ENCODE peak calls at places on chromosome 22, in ten cellular contexts. One of them, this sample, is unnamed.

GRCh38 chr22:31575190-31575589 is 78.9 kb downstream of the SFI1 start:
- DNase-seq in A549: no peak
- DNase-seq in stomach: no peak
- DNase-seq in sigmoid colon: no peak
- DNase-seq in body of pancreas: no peak
- DNase-seq in heart left ventricle: no peak
- DNase-seq in transverse colon: no peak
- DNase-seq in vagina: no peak
- DNase-seq in gastrocnemius medialis: no peak
- DNase-seq in lower leg skin: no peak
- DNase-seq in this sample: peak

GRCh38 chr22:37335819-37336199 is 53.5 kb downstream of the CYTH4 start:
- DNase-seq in body of pancreas: no peak
- DNase-seq in A549: no peak
- DNase-seq in vagina: no peak
- DNase-seq in heart left ventricle: no peak
- DNase-seq in transverse colon: no peak
- DNase-seq in stomach: no peak
- DNase-seq in sigmoid colon: no peak
- DNase-seq in lower leg skin: no peak
- DNase-seq in gastrocnemius medialis: no peak
- DNase-seq in this sample: no peak

GRCh38 chr22:50081426-50082196 is 3.6 kb downstream of the MLC1 start:
- DNase-seq in stomach: no peak
- DNase-seq in heart left ventricle: no peak
- DNase-seq in body of pancreas: no peak
- DNase-seq in transverse colon: no peak
- DNase-seq in lower leg skin: no peak
- DNase-seq in gastrocnemius medialis: no peak
- DNase-seq in A549: no peak
- DNase-seq in vagina: no peak
- DNase-seq in sigmoid colon: no peak
- DNase-seq in this sample: no peak

GRCh38 chr22:40224702-40225101 is 47.0 kb downstream of the TNRC6B start:
- DNase-seq in heart left ventricle: no peak
- DNase-seq in A549: no peak
- DNase-seq in sigmoid colon: no peak
- DNase-seq in vagina: no peak
- DNase-seq in body of pancreas: no peak
- DNase-seq in stomach: no peak
- DNase-seq in lower leg skin: no peak
- DNase-seq in gastrocnemius medialis: no peak
- DNase-seq in transverse colon: no peak
- DNase-seq in this sample: no peak

GRCh38 chr22:28139993-28140392 is 220.9 kb upstream of the PITPNB start:
- DNase-seq in body of pancreas: no peak
- DNase-seq in sigmoid colon: no peak
- DNase-seq in gastrocnemius medialis: no peak
- DNase-seq in heart left ventricle: no peak
- DNase-seq in A549: no peak
- DNase-seq in lower leg skin: no peak
- DNase-seq in vagina: no peak
- DNase-seq in stomach: no peak
- DNase-seq in transverse colon: no peak
- DNase-seq in this sample: no peak

GRCh38 chr22:19477321-19478085 is 1.5 kb downstream of the UFD1 start:
- DNase-seq in transverse colon: no peak
- DNase-seq in stomach: no peak
- DNase-seq in vagina: no peak
- DNase-seq in body of pancreas: no peak
- DNase-seq in sigmoid colon: no peak
- DNase-seq in gastrocnemius medialis: no peak
- DNase-seq in heart left ventricle: no peak
- DNase-seq in lower leg skin: no peak
- DNase-seq in A549: no peak
- DNase-seq in this sample: peak

GRCh38 chr22:28141614-28142013 is 222.6 kb upstream of the PITPNB start:
- DNase-seq in lower leg skin: no peak
- DNase-seq in gastrocnemius medialis: no peak
- DNase-seq in stomach: no peak
- DNase-seq in body of pancreas: no peak
- DNase-seq in heart left ventricle: no peak
- DNase-seq in vagina: no peak
- DNase-seq in A549: no peak
- DNase-seq in sigmoid colon: no peak
- DNase-seq in transverse colon: no peak
- DNase-seq in this sample: no peak

GRCh38 chr22:49962751-49963646 is 2.4 kb downstream of the PIM3 start:
- DNase-seq in transverse colon: peak
- DNase-seq in A549: no peak
- DNase-seq in gastrocnemius medialis: peak
- DNase-seq in sigmoid colon: peak
- DNase-seq in stomach: peak
- DNase-seq in vagina: no peak
- DNase-seq in lower leg skin: peak
- DNase-seq in heart left ventricle: peak
- DNase-seq in body of pancreas: peak
- DNase-seq in this sample: no peak

GRCh38 chr22:44242946-44243724 is 62.4 kb downstream of the PARVG start:
- DNase-seq in sigmoid colon: no peak
- DNase-seq in A549: no peak
- DNase-seq in gastrocnemius medialis: no peak
- DNase-seq in transverse colon: no peak
- DNase-seq in lower leg skin: no peak
- DNase-seq in stomach: peak
- DNase-seq in body of pancreas: no peak
- DNase-seq in heart left ventricle: no peak
- DNase-seq in vagina: peak
- DNase-seq in this sample: no peak

GRCh38 chr22:49853981-49854791 is 542 bp downstream of the ZBED4 start:
- DNase-seq in stomach: no peak
- DNase-seq in vagina: no peak
- DNase-seq in body of pancreas: peak
- DNase-seq in heart left ventricle: no peak
- DNase-seq in gastrocnemius medialis: no peak
- DNase-seq in lower leg skin: no peak
- DNase-seq in sigmoid colon: no peak
- DNase-seq in transverse colon: peak
- DNase-seq in A549: no peak
- DNase-seq in this sample: peak

DNA sequence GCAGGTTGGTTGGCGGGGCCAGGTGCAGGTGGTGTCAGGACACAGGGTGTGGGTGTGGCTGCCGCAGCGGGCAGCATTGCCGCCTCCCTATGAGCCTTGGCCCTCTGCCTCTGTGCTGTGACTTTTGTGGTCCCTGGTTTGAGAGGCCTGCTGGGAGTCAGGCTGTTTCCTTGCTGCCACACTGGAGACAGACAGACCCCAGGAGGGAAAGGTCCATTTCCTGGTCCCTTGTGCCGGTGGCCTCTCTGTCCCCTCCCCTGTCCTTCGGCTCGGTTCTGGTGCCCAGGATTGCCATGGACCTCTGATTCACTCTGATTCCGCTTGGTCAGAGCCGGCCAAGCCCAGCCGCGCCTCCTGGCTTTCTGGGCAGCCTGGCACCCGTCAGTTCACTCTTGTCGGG is 196.9 kb downstream of the TBC1D22A start:
- DNase-seq in transverse colon: no peak
- DNase-seq in lower leg skin: no peak
- DNase-seq in vagina: no peak
- DNase-seq in stomach: no peak
- DNase-seq in gastrocnemius medialis: no peak
- DNase-seq in heart left ventricle: no peak
- DNase-seq in A549: no peak
- DNase-seq in body of pancreas: no peak
- DNase-seq in sigmoid colon: peak
- DNase-seq in this sample: no peak
- TF ChIP-seq POLR2A in transverse colon: no peak
- TF ChIP-seq POLR2A in lower leg skin: no peak
- TF ChIP-seq POLR2A in vagina: no peak
- TF ChIP-seq POLR2A in stomach: no peak
- TF ChIP-seq POLR2A in gastrocnemius medialis: no peak
- TF ChIP-seq POLR2A in heart left ventricle: no peak
- TF ChIP-seq POLR2A in A549: no peak
- TF ChIP-seq POLR2A in body of pancreas: no peak
- TF ChIP-seq POLR2A in sigmoid colon: no peak
- TF ChIP-seq POLR2A in this sample: no peak

GRCh38 chr22:36325163-36326031 is 62.4 kb downstream of the MYH9 start:
- DNase-seq in heart left ventricle: no peak
- DNase-seq in body of pancreas: peak
- DNase-seq in sigmoid colon: peak
- DNase-seq in lower leg skin: peak
- DNase-seq in transverse colon: peak
- DNase-seq in vagina: no peak
- DNase-seq in stomach: peak
- DNase-seq in gastrocnemius medialis: no peak
- DNase-seq in A549: no peak
- DNase-seq in this sample: no peak
- TF ChIP-seq POLR2A in heart left ventricle: no peak
- TF ChIP-seq POLR2A in body of pancreas: no peak
- TF ChIP-seq POLR2A in sigmoid colon: peak
- TF ChIP-seq POLR2A in lower leg skin: no peak
- TF ChIP-seq POLR2A in transverse colon: peak
- TF ChIP-seq POLR2A in vagina: no peak
- TF ChIP-seq POLR2A in stomach: no peak
- TF ChIP-seq POLR2A in gastrocnemius medialis: no peak
- TF ChIP-seq POLR2A in A549: no peak
- TF ChIP-seq POLR2A in this sample: no peak

GRCh38 chr22:23898006-23898974 is 4.1 kb downstream of the MIF start:
- DNase-seq in gastrocnemius medialis: no peak
- DNase-seq in heart left ventricle: no peak
- DNase-seq in A549: no peak
- DNase-seq in lower leg skin: no peak
- DNase-seq in vagina: no peak
- DNase-seq in transverse colon: no peak
- DNase-seq in stomach: no peak
- DNase-seq in body of pancreas: no peak
- DNase-seq in sigmoid colon: no peak
- DNase-seq in this sample: peak

GRCh38 chr22:23897320-23897719 is 3.1 kb downstream of the MIF start:
- DNase-seq in A549: no peak
- DNase-seq in stomach: no peak
- DNase-seq in sigmoid colon: peak
- DNase-seq in heart left ventricle: no peak
- DNase-seq in vagina: no peak
- DNase-seq in gastrocnemius medialis: no peak
- DNase-seq in body of pancreas: no peak
- DNase-seq in transverse colon: no peak
- DNase-seq in lower leg skin: no peak
- DNase-seq in this sample: no peak

GRCh38 chr22:23896166-23896522 is 2.0 kb downstream of the MIF start:
- DNase-seq in transverse colon: no peak
- DNase-seq in vagina: no peak
- DNase-seq in body of pancreas: no peak
- DNase-seq in stomach: no peak
- DNase-seq in A549: no peak
- DNase-seq in heart left ventricle: no peak
- DNase-seq in gastrocnemius medialis: no peak
- DNase-seq in sigmoid colon: no peak
- DNase-seq in lower leg skin: no peak
- DNase-seq in this sample: no peak

GRCh38 chr22:23895599-23896144 is 1.5 kb downstream of the MIF start:
- DNase-seq in gastrocnemius medialis: no peak
- DNase-seq in transverse colon: no peak
- DNase-seq in vagina: no peak
- DNase-seq in stomach: no peak
- DNase-seq in body of pancreas: no peak
- DNase-seq in heart left ventricle: no peak
- DNase-seq in A549: no peak
- DNase-seq in lower leg skin: no peak
- DNase-seq in sigmoid colon: no peak
- DNase-seq in this sample: no peak

DNA sequence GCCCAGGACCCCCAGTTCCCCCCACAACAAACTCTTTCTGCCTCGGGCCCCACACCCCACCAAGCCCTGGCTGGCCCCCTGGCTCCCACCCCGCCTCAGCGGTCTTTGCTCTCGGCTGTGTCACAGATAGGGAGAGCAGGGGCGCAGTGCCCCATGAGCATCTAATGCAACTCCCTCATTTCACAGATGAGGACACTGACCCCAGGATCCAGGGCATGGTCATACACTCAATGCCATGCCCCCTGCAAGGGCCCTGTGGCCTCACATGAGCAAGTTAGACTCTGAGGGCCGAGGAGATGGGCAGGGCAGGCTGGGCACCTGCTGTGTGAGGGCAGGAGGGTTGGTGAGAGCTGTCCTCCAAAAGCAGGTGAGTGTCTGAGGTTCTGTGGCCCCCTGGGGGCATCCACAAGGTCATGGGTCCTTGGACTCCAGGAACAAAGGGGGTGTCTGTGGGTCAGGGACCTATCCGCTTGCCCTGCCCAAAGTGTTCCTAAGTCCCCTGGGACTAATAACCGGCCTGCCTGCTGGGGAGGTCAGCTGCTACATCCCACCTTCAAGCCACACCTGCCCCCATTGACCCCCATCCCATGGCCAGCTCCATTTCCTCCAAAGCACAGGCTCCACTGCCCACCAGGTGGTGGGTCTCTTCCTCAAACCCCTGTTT is 2.5 kb downstream of the MIF start:
- DNase-seq in body of pancreas: no peak
- DNase-seq in gastrocnemius medialis: no peak
- DNase-seq in A549: no peak
- DNase-seq in lower leg skin: no peak
- DNase-seq in vagina: no peak
- DNase-seq in heart left ventricle: no peak
- DNase-seq in sigmoid colon: peak
- DNase-seq in stomach: no peak
- DNase-seq in transverse colon: no peak
- DNase-seq in this sample: peak
- TF ChIP-seq POLR2A in body of pancreas: no peak
- TF ChIP-seq POLR2A in gastrocnemius medialis: no peak
- TF ChIP-seq POLR2A in A549: no peak
- TF ChIP-seq POLR2A in lower leg skin: no peak
- TF ChIP-seq POLR2A in vagina: no peak
- TF ChIP-seq POLR2A in heart left ventricle: no peak
- TF ChIP-seq POLR2A in sigmoid colon: no peak
- TF ChIP-seq POLR2A in stomach: no peak
- TF ChIP-seq POLR2A in transverse colon: no peak
- TF ChIP-seq POLR2A in this sample: no peak

DNA sequence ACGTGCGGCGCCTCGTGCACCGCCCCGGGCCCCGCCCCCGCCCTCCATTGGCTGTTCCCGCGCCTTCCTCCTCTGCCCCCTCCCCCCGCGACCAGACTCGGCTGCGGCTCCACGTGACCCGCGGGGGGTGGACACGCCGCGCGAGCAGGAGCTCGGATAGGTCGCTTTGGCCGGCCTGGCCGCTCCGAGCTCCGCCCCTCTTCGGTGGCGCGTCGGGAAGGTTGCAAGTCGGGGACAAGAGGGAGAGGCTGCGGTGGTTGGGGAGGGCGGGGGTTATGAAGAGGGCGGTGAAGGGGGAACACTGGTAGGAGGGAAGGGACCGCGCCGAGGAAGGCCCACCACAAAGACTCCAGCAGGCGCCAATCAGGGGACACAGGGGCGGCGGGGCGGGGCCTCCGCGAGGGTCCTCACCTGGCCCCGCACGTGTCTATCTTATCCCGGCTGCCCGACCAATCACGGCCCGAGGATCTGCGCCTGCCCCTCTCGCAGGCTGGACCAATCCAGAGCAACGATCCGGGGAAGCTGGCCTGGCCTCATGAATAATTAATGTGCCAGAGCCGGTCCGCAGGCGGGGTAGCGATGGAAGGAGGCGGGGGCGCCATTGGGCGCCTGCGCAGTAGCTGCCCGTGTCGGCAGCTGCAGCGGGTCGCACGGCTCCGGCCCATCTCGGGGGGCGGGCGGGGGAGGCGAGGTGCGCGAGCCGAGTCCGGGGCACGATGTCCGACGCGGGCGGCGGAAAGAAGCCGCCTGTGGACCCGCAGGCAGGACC is at the start of gene TEF:
- DNase-seq in heart left ventricle: peak
- DNase-seq in vagina: no peak
- DNase-seq in lower leg skin: peak
- DNase-seq in stomach: peak
- DNase-seq in gastrocnemius medialis: peak
- DNase-seq in body of pancreas: peak
- DNase-seq in sigmoid colon: peak
- DNase-seq in transverse colon: peak
- DNase-seq in A549: peak
- DNase-seq in this sample: peak
- TF ChIP-seq POLR2A in heart left ventricle: peak
- TF ChIP-seq POLR2A in vagina: peak
- TF ChIP-seq POLR2A in lower leg skin: peak
- TF ChIP-seq POLR2A in stomach: no peak
- TF ChIP-seq POLR2A in gastrocnemius medialis: peak
- TF ChIP-seq POLR2A in body of pancreas: peak
- TF ChIP-seq POLR2A in sigmoid colon: peak
- TF ChIP-seq POLR2A in transverse colon: peak
- TF ChIP-seq POLR2A in A549: no peak
- TF ChIP-seq POLR2A in this sample: no peak

This sample was measured in erythroblast.